ENCODE peak calls at places on chromosomes 11 and 22, in eight cellular contexts. X is gastrocnemius medialis; W is MM.1S; Q is ovary; B is esophagus squamous epithelium; G is fibroblast of lung; H is prostate gland; S is CD4-positive, CD25-positive, alpha-beta regulatory T cell. E is an unnamed sample. For H3K4me1, the result is how much of the 10 kb centered on the place peaks cover.

GRCh38 chr11:33457948-33458347 is 200.8 kb downstream of the HIPK3 start:
- DNase-seq in X (no peak), W (no peak), Q (no peak), B (no peak), G (no peak), H (no peak), S (no peak), E (no peak)

GRCh38 chr11:66068923-66069714 is 953 bp upstream of the PACS1 start:
- DNase-seq in X (peak), W (peak), Q (peak), B (no peak), G (peak), H (peak), S (peak), E (peak)

GRCh38 chr11:65650547-65651338 is 12.0 kb downstream of the RELA start:
- DNase-seq in X (no peak), W (no peak), Q (no peak), B (no peak), G (no peak), H (peak), S (no peak), E (no peak)

GRCh38 chr11:80617156-80617555 is 1176.3 kb upstream of the TENM4 start:
- DNase-seq in X (no peak), W (no peak), Q (no peak), B (no peak), G (no peak), H (no peak), S (no peak), E (no peak)

GRCh38 chr11:128116447-128117240 is 470.7 kb downstream of the ETS1 start:
- DNase-seq in X (no peak), W (no peak), Q (no peak), B (no peak), G (no peak), H (no peak), S (no peak), E (no peak)

GRCh38 chr22:43128928-43129424 is 14.2 kb downstream of the MCAT start:
- DNase-seq in X (no peak), W (peak), Q (no peak), B (no peak), G (no peak), H (no peak), S (no peak), E (no peak)

GRCh38 chr11:71372693-71373657 is 75.2 kb downstream of the DHCR7 start:
- DNase-seq in X (no peak), W (no peak), Q (no peak), B (no peak), G (peak), H (no peak), S (no peak), E (no peak)

GRCh38 chr11:103997082-103997481 is 39.4 kb upstream of the DDI1 start:
- DNase-seq in X (no peak), W (no peak), Q (no peak), B (no peak), G (no peak), H (no peak), S (no peak), E (no peak)

GRCh38 chr11:46628961-46629360 is 11.6 kb downstream of the ATG13 start:
- DNase-seq in X (no peak), W (no peak), Q (no peak), B (no peak), G (no peak), H (no peak), S (no peak), E (no peak)

GRCh38 chr11:61645179-61645868 is 34.9 kb upstream of the DAGLA start:
- DNase-seq in X (no peak), W (no peak), Q (no peak), B (no peak), G (no peak), H (no peak), S (no peak), E (no peak)

GRCh38 chr11:134579709-134580634 is 167.9 kb upstream of the B3GAT1 start:
- DNase-seq in X (no peak), W (no peak), Q (no peak), B (no peak), G (no peak), H (no peak), S (no peak), E (no peak)

GRCh38 chr11:9861860-9862725 is 198.2 kb downstream of the SWAP70 start:
- DNase-seq in X (peak), W (peak), Q (peak), B (no peak), G (peak), H (peak), S (peak), E (peak)

DNA sequence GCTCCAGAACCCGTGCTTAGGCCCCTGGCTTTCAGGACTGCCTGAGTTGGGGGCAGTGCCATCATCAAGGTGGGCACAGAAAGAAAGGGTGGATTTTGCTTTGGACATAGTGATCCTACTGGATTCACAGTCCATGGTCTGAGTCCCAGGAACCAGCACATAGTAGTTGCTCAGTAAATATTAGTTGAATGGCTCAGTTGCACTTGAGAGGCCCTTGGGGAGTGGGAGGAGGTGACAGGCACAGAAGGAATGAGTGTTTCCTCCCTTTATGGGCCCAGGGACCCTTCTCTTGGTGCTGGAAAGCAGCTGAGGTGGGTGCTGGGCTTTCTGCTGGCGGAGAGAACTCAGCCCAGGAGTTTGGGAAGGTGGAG is 16.6 kb downstream of the ARHGEF17 start:
- DNase-seq in X (no peak), W (no peak), Q (no peak), B (no peak), G (no peak), H (no peak), S (no peak), E (no peak)
- H3K4me1 ChIP-seq in X (under half), W (under half), Q (under half), B (under half), G (half or more), H (under half), S (under half), E (half or more)

GRCh38 chr11:77084581-77085191 is 17.9 kb downstream of the CAPN5 start:
- DNase-seq in X (no peak), W (no peak), Q (peak), B (no peak), G (no peak), H (no peak), S (no peak), E (no peak)

GRCh38 chr11:77081976-77082836 is 15.4 kb downstream of the CAPN5 start:
- DNase-seq in X (peak), W (no peak), Q (peak), B (no peak), G (no peak), H (no peak), S (no peak), E (no peak)

GRCh38 chr11:77085652-77086051 is 17.0 kb upstream of the OMP start:
- DNase-seq in X (no peak), W (no peak), Q (peak), B (no peak), G (no peak), H (no peak), S (no peak), E (peak)

GRCh38 chr11:77082838-77083552 is 16.2 kb downstream of the CAPN5 start:
- DNase-seq in X (peak), W (no peak), Q (peak), B (no peak), G (peak), H (no peak), S (peak), E (peak)

GRCh38 chr11:77083553-77084245 is 16.9 kb downstream of the CAPN5 start:
- DNase-seq in X (peak), W (no peak), Q (peak), B (no peak), G (no peak), H (no peak), S (no peak), E (no peak)
- H3K4me1 ChIP-seq in X (under half), W (under half), Q (under half), B (under half), G (under half), H (under half), S (under half), E (half or more)

DNA sequence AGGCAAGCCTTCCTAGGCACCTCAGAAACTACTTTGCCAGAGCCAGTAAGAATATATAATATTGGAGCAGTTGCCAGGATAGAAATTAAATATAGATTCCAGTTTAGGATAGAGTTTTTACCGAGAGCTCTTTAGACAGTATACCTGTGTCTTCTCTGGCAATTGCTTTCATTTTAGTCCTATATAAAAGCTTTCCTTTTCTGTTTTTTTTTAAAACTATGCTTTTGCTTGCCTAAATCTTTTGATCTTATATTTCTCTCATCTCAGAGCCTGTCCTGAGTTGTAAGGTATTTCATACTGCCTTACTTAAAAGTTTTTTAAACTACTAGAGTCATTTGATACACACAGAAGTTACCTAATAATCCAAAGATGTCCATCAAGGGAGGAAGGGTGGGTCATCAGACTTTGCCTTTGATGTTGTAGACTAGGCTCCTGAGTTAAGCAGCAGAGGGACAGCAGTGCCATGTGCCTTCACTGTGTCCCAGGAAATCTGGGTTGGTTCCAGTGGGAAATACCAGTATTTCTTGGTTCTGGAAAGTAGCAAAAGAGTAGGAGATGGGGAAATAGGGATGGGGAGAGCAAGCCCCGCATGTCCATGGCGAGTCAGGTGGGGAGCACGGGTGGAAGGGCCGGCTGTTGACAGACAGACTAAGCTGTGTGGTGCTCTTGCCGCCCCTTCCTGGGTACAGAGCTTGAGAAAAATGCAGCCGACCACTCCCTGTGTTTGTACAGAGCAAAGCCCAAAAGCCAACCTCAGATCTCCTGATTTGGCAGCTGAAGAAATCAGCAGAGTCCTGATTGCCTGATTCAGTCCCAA is 11.2 kb downstream of the MCAM start:
- DNase-seq in X (no peak), W (no peak), Q (no peak), B (no peak), G (no peak), H (no peak), S (peak), E (no peak)
- H3K4me1 ChIP-seq in X (half or more), W (under half), Q (under half), B (under half), G (under half), H (under half), S (under half), E (under half)

GRCh38 chr22:47050601-47051051 is 288.2 kb downstream of the TBC1D22A start:
- DNase-seq in X (no peak), W (no peak), Q (no peak), B (no peak), G (no peak), H (no peak), S (no peak), E (no peak)
- H3K4me1 ChIP-seq in X (under half), W (under half), Q (under half), B (under half), G (under half), H (under half), S (under half), E (under half)

GRCh38 chr22:49789289-49790141 is 38.2 kb downstream of the BRD1 start:
- DNase-seq in X (peak), W (no peak), Q (peak), B (no peak), G (peak), H (no peak), S (peak), E (peak)
- H3K4me1 ChIP-seq in X (half or more), W (under half), Q (under half), B (under half), G (under half), H (under half), S (under half), E (under half)

GRCh38 chr11:2188745-2189144 is 17.1 kb upstream of the TH start:
- DNase-seq in X (no peak), W (no peak), Q (no peak), B (no peak), G (no peak), H (no peak), S (no peak), E (no peak)

GRCh38 chr11:2187267-2187707 is 15.7 kb upstream of the TH start:
- DNase-seq in X (no peak), W (no peak), Q (no peak), B (no peak), G (no peak), H (no peak), S (no peak), E (no peak)

GRCh38 chr11:2186669-2187266 is 15.2 kb upstream of the TH start:
- DNase-seq in X (no peak), W (peak), Q (no peak), B (no peak), G (no peak), H (no peak), S (peak), E (no peak)

GRCh38 chr11:2182692-2183474 is 11.3 kb upstream of the TH start:
- DNase-seq in X (no peak), W (no peak), Q (no peak), B (no peak), G (no peak), H (no peak), S (no peak), E (no peak)

DNA sequence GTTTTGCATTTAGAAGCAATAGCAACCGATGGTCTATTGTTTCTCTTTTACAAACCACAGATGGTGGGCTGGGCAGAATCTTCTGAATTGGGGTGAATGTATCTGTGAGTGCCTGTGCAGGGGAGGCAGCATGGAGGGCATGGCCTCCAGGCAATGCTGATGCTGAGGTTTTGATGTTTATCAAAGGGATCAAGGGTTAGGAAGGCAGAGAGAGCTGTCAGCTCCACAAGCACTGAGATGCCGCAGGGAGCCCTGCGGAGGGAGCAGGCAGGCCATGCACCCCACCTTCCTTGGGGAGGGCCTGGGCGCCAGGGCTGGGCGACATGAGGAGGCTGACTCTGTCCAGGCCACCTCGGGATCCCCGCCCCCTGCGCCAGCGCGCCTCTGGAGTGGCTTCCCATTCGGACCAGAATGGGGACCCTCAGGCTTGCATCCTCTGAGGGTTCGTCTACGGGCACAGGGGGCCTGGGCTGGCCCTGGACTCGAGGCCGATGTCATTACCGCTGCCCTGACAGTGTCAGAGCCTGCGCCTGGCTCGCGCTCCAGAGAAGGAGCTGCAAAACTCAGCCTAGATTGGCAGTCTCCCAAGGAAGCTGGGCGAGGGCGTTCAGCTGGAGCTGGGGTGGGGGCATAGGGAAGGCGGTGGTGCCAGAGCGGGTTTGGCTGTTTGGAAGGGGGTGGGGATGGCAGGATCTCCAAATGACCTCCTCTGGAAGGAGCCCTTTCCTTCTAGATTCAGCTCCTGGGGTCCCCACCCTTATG is 13.9 kb upstream of the TH start:
- DNase-seq in X (no peak), W (no peak), Q (no peak), B (no peak), G (peak), H (no peak), S (no peak), E (no peak)
- H3K4me1 ChIP-seq in X (under half), W (under half), Q (under half), B (under half), G (under half), H (under half), S (under half), E (under half)

DNA sequence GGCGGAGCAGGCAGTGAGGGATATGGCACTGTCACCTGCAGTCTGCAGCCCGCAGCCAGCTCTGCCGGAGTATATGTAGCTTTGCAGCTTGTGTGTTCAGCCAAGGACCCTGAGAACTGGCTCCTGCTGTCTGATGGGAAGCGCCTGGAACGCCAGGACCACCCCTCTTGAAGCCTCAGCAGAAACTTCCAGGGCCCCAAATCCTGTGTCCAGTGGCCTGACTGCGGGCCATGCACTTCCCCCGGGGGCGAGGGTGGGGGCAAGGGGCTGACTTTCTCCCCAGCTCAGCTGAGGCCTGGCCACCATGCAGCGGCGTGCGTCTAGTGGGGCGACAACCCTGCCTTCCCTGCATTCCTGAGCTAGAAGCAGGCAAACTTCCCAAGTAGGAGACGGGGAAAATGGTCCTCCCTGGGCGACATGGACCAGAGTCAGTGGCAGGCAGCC is 32.3 kb downstream of the PISD start:
- DNase-seq in X (no peak), W (no peak), Q (no peak), B (no peak), G (no peak), H (no peak), S (no peak), E (no peak)
- H3K4me1 ChIP-seq in X (half or more), W (under half), Q (under half), B (under half), G (under half), H (under half), S (under half), E (under half)

GRCh38 chr22:45996241-45997076 is 19.5 kb upstream of the WNT7B start:
- DNase-seq in X (peak), W (no peak), Q (no peak), B (no peak), G (no peak), H (no peak), S (no peak), E (no peak)

GRCh38 chr22:45997077-45997774 is 20.3 kb upstream of the WNT7B start:
- DNase-seq in X (peak), W (peak), Q (peak), B (no peak), G (peak), H (peak), S (no peak), E (peak)

GRCh38 chr22:45999379-45999971 is 22.5 kb upstream of the WNT7B start:
- DNase-seq in X (no peak), W (no peak), Q (no peak), B (no peak), G (no peak), H (no peak), S (no peak), E (no peak)

GRCh38 chr22:45998638-45999378 is 21.8 kb upstream of the WNT7B start:
- DNase-seq in X (no peak), W (no peak), Q (no peak), B (no peak), G (no peak), H (no peak), S (no peak), E (no peak)

GRCh38 chr22:45997775-45998637 is 21.0 kb upstream of the WNT7B start:
- DNase-seq in X (peak), W (peak), Q (no peak), B (no peak), G (no peak), H (no peak), S (no peak), E (no peak)
- H3K4me1 ChIP-seq in X (under half), W (under half), Q (under half), B (under half), G (under half), H (under half), S (under half), E (half or more)

DNA sequence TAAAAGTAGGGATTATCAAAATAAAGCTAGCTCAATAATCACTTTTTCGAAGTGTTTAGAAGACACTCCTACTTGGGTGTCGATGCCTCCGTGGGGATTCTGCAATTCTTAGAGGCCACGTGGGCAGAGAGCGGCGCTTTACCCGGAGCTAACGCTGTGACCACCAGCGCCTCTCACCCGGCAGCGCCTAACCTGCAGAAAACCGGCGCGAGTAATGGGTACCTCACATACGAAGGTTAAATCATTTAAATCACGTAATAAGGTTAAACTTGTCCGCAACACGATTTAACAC is 547 bp downstream of the TAF1D start:
- DNase-seq in X (peak), W (peak), Q (peak), B (no peak), G (peak), H (peak), S (no peak), E (peak)
- H3K4me1 ChIP-seq in X (under half), W (under half), Q (under half), B (under half), G (under half), H (under half), S (half or more), E (under half)

DNA sequence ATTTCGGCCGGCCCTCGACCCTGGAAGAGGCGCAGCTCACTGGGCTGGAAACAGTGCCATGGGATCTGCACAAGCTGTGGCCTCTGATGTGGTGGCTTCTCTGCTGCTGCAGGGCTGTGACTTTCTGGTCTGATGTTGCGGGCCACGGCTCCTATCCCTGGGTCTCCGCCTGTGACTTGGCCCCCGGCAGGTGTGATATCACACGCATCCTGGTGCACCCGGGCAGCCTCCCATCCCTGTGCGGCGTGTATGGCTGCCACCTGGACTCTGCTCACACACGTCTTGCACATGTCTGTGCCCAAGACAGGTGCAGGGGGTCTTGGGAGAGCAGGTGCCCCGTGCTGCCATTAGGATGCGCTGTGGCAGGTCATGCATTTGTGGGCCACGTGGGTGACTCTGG is 31.1 kb downstream of the GRAMD4 start:
- DNase-seq in X (no peak), W (no peak), Q (no peak), B (no peak), G (no peak), H (no peak), S (no peak), E (no peak)
- H3K4me1 ChIP-seq in X (under half), W (under half), Q (under half), B (under half), G (under half), H (under half), S (under half), E (under half)

E was measured in tibial nerve.